ENCODE peak calls at places on chromosomes 2 and 18, in ten cellular contexts. D is adrenal gland, T is lower lobe of right lung, W is psoas muscle, F is cardiac fibroblast, C is fibroblast of villous mesenchyme, R is tibial nerve, N is ovary, Y is brain microvascular endothelial cell, L is astrocyte. O is an unnamed sample.

GRCh38 chr2:216426938-216427337 is 14.7 kb downstream of the SMARCAL1 start:
- DNase-seq in D (no peak), T (no peak), W (no peak), F (peak; percentile 65), C (peak; percentile 56), R (no peak), N (no peak), Y (peak; percentile 66), L (peak; percentile 73), O (no peak)

GRCh38 chr2:103009861-103010260 is 248.0 kb downstream of the TMEM182 start:
- DNase-seq in D (no peak), T (no peak), W (no peak), F (no peak), C (no peak), R (no peak), N (no peak), Y (no peak), L (no peak), O (no peak)

GRCh38 chr18:362914-363295 is 95.1 kb upstream of the THOC1 start:
- DNase-seq in D (no peak), T (no peak), W (no peak), F (no peak), C (no peak), R (no peak), N (no peak), Y (no peak), L (peak; percentile 73), O (no peak)

GRCh38 chr2:67986258-67986657 is 76.5 kb downstream of the C1D start:
- DNase-seq in D (no peak), T (no peak), W (no peak), F (no peak), C (no peak), R (no peak), N (no peak), Y (no peak), L (no peak), O (no peak)

GRCh38 chr2:55965276-55965675 is 41.7 kb upstream of the EFEMP1 start:
- DNase-seq in D (no peak), T (no peak), W (no peak), F (no peak), C (no peak), R (no peak), N (no peak), Y (no peak), L (no peak), O (no peak)

GRCh38 chr2:46062637-46063412 is 234.4 kb upstream of the EPAS1 start:
- DNase-seq in D (peak; percentile 81), T (peak; percentile 71), W (peak; percentile 79), F (peak; percentile 97), C (peak; percentile 92), R (peak; percentile 87), N (peak; percentile 77), Y (peak; percentile 90), L (peak; percentile 65), O (peak; percentile 89)

GRCh38 chr18:70295633-70296188 is 6.9 kb downstream of the SOCS6 start:
- DNase-seq in D (no peak), T (no peak), W (no peak), F (peak; percentile 9), C (peak; percentile 39), R (no peak), N (no peak), Y (no peak), L (no peak), O (no peak)

GRCh38 chr2:241865957-241866858 is 3.3 kb upstream of the RTP5 start:
- DNase-seq in D (no peak), T (no peak), W (peak; percentile 46), F (no peak), C (no peak), R (no peak), N (no peak), Y (no peak), L (no peak), O (no peak)

GRCh38 chr18:74395006-74395405 is 62.1 kb downstream of the DIPK1C start:
- DNase-seq in D (no peak), T (no peak), W (no peak), F (no peak), C (no peak), R (no peak), N (no peak), Y (no peak), L (no peak), O (no peak)

GRCh38 chr18:74390900-74391299 is 66.2 kb downstream of the DIPK1C start:
- DNase-seq in D (no peak), T (no peak), W (no peak), F (no peak), C (no peak), R (no peak), N (no peak), Y (no peak), L (no peak), O (no peak)

GRCh38 chr18:74389991-74390390 is 67.1 kb downstream of the DIPK1C start:
- DNase-seq in D (no peak), T (no peak), W (no peak), F (no peak), C (no peak), R (no peak), N (no peak), Y (no peak), L (no peak), O (no peak)

GRCh38 chr18:74389161-74389927 is 67.8 kb downstream of the DIPK1C start:
- DNase-seq in D (no peak), T (no peak), W (no peak), F (no peak), C (no peak), R (no peak), N (no peak), Y (no peak), L (peak; percentile 23), O (no peak)

DNA sequence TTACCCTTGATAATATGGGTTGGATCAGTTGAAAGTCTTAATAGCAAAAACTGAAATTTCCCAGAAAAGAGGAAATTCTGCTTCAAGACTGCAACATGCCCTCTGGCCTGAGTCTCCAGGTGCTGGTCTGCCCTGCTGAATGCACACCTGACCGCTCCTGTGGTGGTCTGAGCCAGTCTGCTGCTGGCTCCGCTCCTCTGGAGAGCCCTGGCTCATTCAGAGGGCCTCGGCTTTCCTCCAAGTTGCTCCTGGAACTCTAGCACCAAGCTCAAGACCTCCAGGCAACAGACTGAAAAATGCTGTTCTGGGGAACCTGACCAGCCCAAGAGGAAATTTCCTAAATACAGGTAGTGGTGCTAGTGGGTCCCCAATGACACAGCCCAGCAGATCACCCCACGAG is 64.8 kb downstream of the DIPK1C start:
- DNase-seq in D (no peak), T (no peak), W (no peak), F (no peak), C (no peak), R (no peak), N (no peak), Y (no peak), L (no peak), O (no peak)
- TF ChIP-seq CTCF in D (no peak), T (no peak), W (no peak), F (no peak), C (no peak), R (no peak), N (no peak), Y (no peak), L (no peak), O (no peak)

DNA sequence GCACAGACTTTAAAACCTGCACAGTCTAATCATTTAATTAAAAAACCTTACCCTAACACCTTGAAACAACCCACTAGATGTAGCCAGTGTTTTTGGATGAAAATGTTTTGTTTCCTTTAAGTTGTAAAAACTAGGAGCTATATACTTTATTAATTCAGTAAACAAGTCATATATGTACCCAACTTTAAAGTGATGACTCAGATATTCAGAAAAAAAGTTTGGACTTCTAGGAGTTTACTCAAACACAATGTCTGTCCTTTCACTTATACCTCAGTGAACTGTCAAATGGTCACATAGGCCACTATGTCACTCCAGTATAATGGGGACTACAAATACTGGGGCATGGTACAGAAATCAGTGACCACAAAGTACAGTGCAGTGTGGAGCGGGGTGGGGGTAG is 360.3 kb downstream of the LRRTM1 start:
- DNase-seq in D (no peak), T (no peak), W (no peak), F (no peak), C (no peak), R (no peak), N (no peak), Y (no peak), L (no peak), O (no peak)
- H3K4me3 ChIP-seq in D (no peak overlapping the region), T (no peak overlapping the region), W (no peak overlapping the region), F (no peak overlapping the region), C (no peak overlapping the region), R (no peak overlapping the region), N (no peak overlapping the region), Y (no peak overlapping the region), L (no peak overlapping the region), O (no peak overlapping the region)

DNA sequence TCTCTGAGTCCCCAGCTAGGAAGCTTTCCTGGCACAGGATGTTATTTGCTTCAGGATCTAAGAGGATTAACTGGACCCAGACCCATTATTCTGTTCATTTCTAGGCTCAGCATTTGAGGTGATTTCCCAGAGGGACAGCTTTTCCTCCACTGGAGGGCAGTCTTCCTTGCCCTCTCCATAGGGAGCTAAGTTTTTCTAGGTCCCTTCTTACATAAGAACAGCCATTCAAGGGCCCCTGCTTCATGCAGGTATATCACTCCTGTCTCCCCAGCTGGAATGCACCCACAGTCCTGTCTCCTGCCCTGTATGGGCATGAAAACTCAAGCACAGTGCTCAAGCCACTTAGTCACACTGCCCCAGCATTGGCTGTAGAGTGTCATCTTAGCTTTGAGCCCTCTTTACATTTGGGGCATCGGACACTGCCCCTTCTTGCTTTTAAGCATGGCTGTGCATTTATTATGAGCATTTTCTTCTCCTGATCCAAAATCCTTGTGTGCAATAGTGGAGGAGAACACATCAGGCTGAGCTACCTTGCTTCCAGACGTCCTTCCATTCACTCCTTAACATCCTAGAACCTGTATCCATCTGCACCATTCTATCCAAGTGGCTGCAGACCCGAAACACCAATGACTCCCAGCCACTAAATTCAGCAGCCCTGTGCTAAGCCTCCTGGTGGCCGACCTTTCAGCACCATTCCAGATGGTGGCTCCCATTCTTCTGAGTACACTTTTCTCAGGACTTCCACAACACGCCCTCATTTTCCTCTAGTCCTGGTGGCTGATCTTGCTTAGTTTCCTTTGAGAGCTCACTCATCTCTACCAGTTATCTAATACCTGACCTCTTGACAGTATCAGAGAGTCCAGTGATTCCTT is 80.0 kb downstream of the COPS8 start:
- DNase-seq in D (no peak), T (no peak), W (no peak), F (peak; percentile 70), C (peak; percentile 89), R (no peak), N (no peak), Y (no peak), L (no peak), O (no peak)
- TF ChIP-seq CTCF in D (peak; percentile 41), T (peak; percentile 48), W (peak; percentile 43), F (peak; percentile 71), C (peak; percentile 82), R (no peak), N (no peak), Y (peak; percentile 85), L (peak; percentile 58), O (peak; percentile 27)

DNA sequence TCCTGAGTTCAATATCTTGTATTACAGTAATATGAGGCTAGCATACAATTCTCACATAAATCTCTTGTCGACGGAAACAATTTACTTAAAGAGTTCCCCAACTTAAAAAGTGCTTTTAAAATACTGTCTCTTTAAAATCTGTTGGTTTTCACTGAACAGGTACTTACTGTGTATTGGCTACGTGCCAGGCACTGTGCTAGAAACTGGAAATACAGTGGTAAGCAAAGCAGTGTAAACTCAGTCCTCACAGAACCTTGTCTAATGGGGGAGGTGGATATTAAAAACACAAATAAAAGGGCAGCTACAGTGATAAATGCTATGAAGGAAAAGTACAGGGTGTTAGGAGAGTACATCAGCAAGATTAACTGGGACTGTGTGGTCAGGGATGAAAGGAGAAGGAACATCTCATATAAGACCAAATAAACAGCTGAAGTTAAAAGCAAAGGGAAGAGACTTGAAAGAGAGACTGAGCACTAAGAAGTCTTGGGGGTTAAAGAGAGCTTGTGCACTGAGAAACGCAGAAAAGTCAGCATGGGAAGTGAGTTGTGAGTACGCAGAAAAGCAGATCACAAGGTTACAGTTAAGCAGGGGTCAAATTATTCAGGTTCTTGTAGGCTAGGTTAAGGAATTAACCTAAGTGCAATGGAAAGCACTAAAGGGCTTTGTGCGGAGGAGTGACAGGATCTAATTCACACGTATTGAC is 52.5 kb downstream of the USP40 start:
- DNase-seq in D (no peak), T (no peak), W (no peak), F (no peak), C (peak; percentile 5), R (no peak), N (no peak), Y (no peak), L (no peak), O (no peak)
- H3K4me3 ChIP-seq in D (no peak overlapping the region), T (no peak overlapping the region), W (no peak overlapping the region), F (no peak overlapping the region), C (no peak overlapping the region), R (no peak overlapping the region), N (no peak overlapping the region), Y (no peak overlapping the region), L (no peak overlapping the region), O (no peak overlapping the region)